ENCODE peak calls at places on chromosomes 12 and 14, in ten cellular contexts. One of them, this sample, is unnamed.
A peak's percentile ranks its signal among the peaks of the same experiment; 100 is the strongest.

GRCh38 chr14:96267916-96268315 is 11.9 kb downstream of the BDKRB1 start:
- DNase-seq in stimulated activated CD4-positive, alpha-beta T cell treated with anti-CD3 and anti-CD28 coated beads, Interleukin-2, amount 100 ng/mL, for 48 hours: no peak
- DNase-seq in HFF-Myc: no peak
- DNase-seq in natural killer cell: no peak
- DNase-seq in choroid plexus epithelial cell: no peak
- DNase-seq in activated T-cell treated with anti-CD3 and anti-CD28 coated beads, Interleukin-2, amount 50 U/mL, for 1 hour: no peak
- DNase-seq in astrocyte of the hippocampus: no peak
- DNase-seq in upper lobe of left lung: no peak
- DNase-seq in iPS-NIHi11: no peak
- DNase-seq in T-helper 9 cell: no peak
- DNase-seq in this sample: no peak

GRCh38 chr12:56261503-56262230 is 3.5 kb upstream of the ANKRD52 start:
- DNase-seq in stimulated activated CD4-positive, alpha-beta T cell treated with anti-CD3 and anti-CD28 coated beads, Interleukin-2, amount 100 ng/mL, for 48 hours: no peak
- DNase-seq in HFF-Myc: peak; percentile 66
- DNase-seq in natural killer cell: no peak
- DNase-seq in choroid plexus epithelial cell: peak; percentile 67
- DNase-seq in activated T-cell treated with anti-CD3 and anti-CD28 coated beads, Interleukin-2, amount 50 U/mL, for 1 hour: no peak
- DNase-seq in astrocyte of the hippocampus: peak; percentile 29
- DNase-seq in upper lobe of left lung: no peak
- DNase-seq in iPS-NIHi11: no peak
- DNase-seq in T-helper 9 cell: no peak
- DNase-seq in this sample: peak; percentile 86

GRCh38 chr14:30991408-30991807 is 34.0 kb upstream of the AP4S1 start:
- DNase-seq in stimulated activated CD4-positive, alpha-beta T cell treated with anti-CD3 and anti-CD28 coated beads, Interleukin-2, amount 100 ng/mL, for 48 hours: no peak
- DNase-seq in HFF-Myc: no peak
- DNase-seq in natural killer cell: no peak
- DNase-seq in choroid plexus epithelial cell: no peak
- DNase-seq in activated T-cell treated with anti-CD3 and anti-CD28 coated beads, Interleukin-2, amount 50 U/mL, for 1 hour: no peak
- DNase-seq in astrocyte of the hippocampus: no peak
- DNase-seq in upper lobe of left lung: no peak
- DNase-seq in iPS-NIHi11: no peak
- DNase-seq in T-helper 9 cell: no peak
- DNase-seq in this sample: no peak

GRCh38 chr14:71595441-71595840 is 336.8 kb upstream of the RGS6 start:
- DNase-seq in stimulated activated CD4-positive, alpha-beta T cell treated with anti-CD3 and anti-CD28 coated beads, Interleukin-2, amount 100 ng/mL, for 48 hours: no peak
- DNase-seq in HFF-Myc: peak; percentile 52
- DNase-seq in natural killer cell: no peak
- DNase-seq in choroid plexus epithelial cell: no peak
- DNase-seq in activated T-cell treated with anti-CD3 and anti-CD28 coated beads, Interleukin-2, amount 50 U/mL, for 1 hour: no peak
- DNase-seq in astrocyte of the hippocampus: no peak
- DNase-seq in upper lobe of left lung: no peak
- DNase-seq in iPS-NIHi11: no peak
- DNase-seq in T-helper 9 cell: no peak
- DNase-seq in this sample: no peak

GRCh38 chr12:71392521-71393145 is 47.0 kb upstream of the LGR5 start:
- DNase-seq in stimulated activated CD4-positive, alpha-beta T cell treated with anti-CD3 and anti-CD28 coated beads, Interleukin-2, amount 100 ng/mL, for 48 hours: no peak
- DNase-seq in HFF-Myc: peak; percentile 42
- DNase-seq in natural killer cell: no peak
- DNase-seq in choroid plexus epithelial cell: peak; percentile 93
- DNase-seq in activated T-cell treated with anti-CD3 and anti-CD28 coated beads, Interleukin-2, amount 50 U/mL, for 1 hour: no peak
- DNase-seq in astrocyte of the hippocampus: peak; percentile 73
- DNase-seq in upper lobe of left lung: no peak
- DNase-seq in iPS-NIHi11: peak; percentile 79
- DNase-seq in T-helper 9 cell: no peak
- DNase-seq in this sample: peak; percentile 36

GRCh38 chr12:116818341-116818856 is 62.8 kb downstream of the HRK start:
- DNase-seq in stimulated activated CD4-positive, alpha-beta T cell treated with anti-CD3 and anti-CD28 coated beads, Interleukin-2, amount 100 ng/mL, for 48 hours: no peak
- DNase-seq in HFF-Myc: no peak
- DNase-seq in natural killer cell: no peak
- DNase-seq in choroid plexus epithelial cell: peak; percentile 12
- DNase-seq in activated T-cell treated with anti-CD3 and anti-CD28 coated beads, Interleukin-2, amount 50 U/mL, for 1 hour: peak; percentile 33
- DNase-seq in astrocyte of the hippocampus: peak; percentile 23
- DNase-seq in upper lobe of left lung: peak; percentile 43
- DNase-seq in iPS-NIHi11: no peak
- DNase-seq in T-helper 9 cell: no peak
- DNase-seq in this sample: no peak

GRCh38 chr12:131487379-131488129 is 223.3 kb upstream of the SFSWAP start:
- DNase-seq in stimulated activated CD4-positive, alpha-beta T cell treated with anti-CD3 and anti-CD28 coated beads, Interleukin-2, amount 100 ng/mL, for 48 hours: no peak
- DNase-seq in HFF-Myc: no peak
- DNase-seq in natural killer cell: no peak
- DNase-seq in choroid plexus epithelial cell: no peak
- DNase-seq in activated T-cell treated with anti-CD3 and anti-CD28 coated beads, Interleukin-2, amount 50 U/mL, for 1 hour: no peak
- DNase-seq in astrocyte of the hippocampus: peak; percentile 62
- DNase-seq in upper lobe of left lung: peak; percentile 77
- DNase-seq in iPS-NIHi11: no peak
- DNase-seq in T-helper 9 cell: no peak
- DNase-seq in this sample: peak; percentile 31

GRCh38 chr14:93736378-93737014 is 51.8 kb downstream of the PRIMA1 start:
- DNase-seq in stimulated activated CD4-positive, alpha-beta T cell treated with anti-CD3 and anti-CD28 coated beads, Interleukin-2, amount 100 ng/mL, for 48 hours: no peak
- DNase-seq in HFF-Myc: no peak
- DNase-seq in natural killer cell: no peak
- DNase-seq in choroid plexus epithelial cell: no peak
- DNase-seq in activated T-cell treated with anti-CD3 and anti-CD28 coated beads, Interleukin-2, amount 50 U/mL, for 1 hour: no peak
- DNase-seq in astrocyte of the hippocampus: no peak
- DNase-seq in upper lobe of left lung: no peak
- DNase-seq in iPS-NIHi11: peak; percentile 73
- DNase-seq in T-helper 9 cell: no peak
- DNase-seq in this sample: no peak

GRCh38 chr12:14774944-14775651 is 28.2 kb downstream of the WBP11 start:
- DNase-seq in stimulated activated CD4-positive, alpha-beta T cell treated with anti-CD3 and anti-CD28 coated beads, Interleukin-2, amount 100 ng/mL, for 48 hours: no peak
- DNase-seq in HFF-Myc: no peak
- DNase-seq in natural killer cell: peak; percentile 37
- DNase-seq in choroid plexus epithelial cell: peak; percentile 65
- DNase-seq in activated T-cell treated with anti-CD3 and anti-CD28 coated beads, Interleukin-2, amount 50 U/mL, for 1 hour: peak; percentile 50
- DNase-seq in astrocyte of the hippocampus: peak; percentile 47
- DNase-seq in upper lobe of left lung: peak; percentile 41
- DNase-seq in iPS-NIHi11: peak; percentile 34
- DNase-seq in T-helper 9 cell: peak; percentile 10
- DNase-seq in this sample: no peak

GRCh38 chr14:65019944-65020566 is 33.4 kb downstream of the FNTB start:
- DNase-seq in stimulated activated CD4-positive, alpha-beta T cell treated with anti-CD3 and anti-CD28 coated beads, Interleukin-2, amount 100 ng/mL, for 48 hours: no peak
- DNase-seq in HFF-Myc: peak; percentile 30
- DNase-seq in natural killer cell: no peak
- DNase-seq in choroid plexus epithelial cell: peak; percentile 91
- DNase-seq in activated T-cell treated with anti-CD3 and anti-CD28 coated beads, Interleukin-2, amount 50 U/mL, for 1 hour: no peak
- DNase-seq in astrocyte of the hippocampus: peak; percentile 84
- DNase-seq in upper lobe of left lung: no peak
- DNase-seq in iPS-NIHi11: peak; percentile 52
- DNase-seq in T-helper 9 cell: no peak
- DNase-seq in this sample: peak; percentile 33

GRCh38 chr12:87924149-87924548 is 105.1 kb downstream of the C12orf50 start:
- DNase-seq in stimulated activated CD4-positive, alpha-beta T cell treated with anti-CD3 and anti-CD28 coated beads, Interleukin-2, amount 100 ng/mL, for 48 hours: no peak
- DNase-seq in HFF-Myc: no peak
- DNase-seq in natural killer cell: no peak
- DNase-seq in choroid plexus epithelial cell: peak; percentile 22
- DNase-seq in activated T-cell treated with anti-CD3 and anti-CD28 coated beads, Interleukin-2, amount 50 U/mL, for 1 hour: no peak
- DNase-seq in astrocyte of the hippocampus: peak; percentile 11
- DNase-seq in upper lobe of left lung: no peak
- DNase-seq in iPS-NIHi11: no peak
- DNase-seq in T-helper 9 cell: no peak
- DNase-seq in this sample: no peak

GRCh38 chr12:91920276-91920675 is 225.4 kb downstream of the BTG1 start:
- DNase-seq in stimulated activated CD4-positive, alpha-beta T cell treated with anti-CD3 and anti-CD28 coated beads, Interleukin-2, amount 100 ng/mL, for 48 hours: no peak
- DNase-seq in HFF-Myc: no peak
- DNase-seq in natural killer cell: no peak
- DNase-seq in choroid plexus epithelial cell: peak; percentile 56
- DNase-seq in activated T-cell treated with anti-CD3 and anti-CD28 coated beads, Interleukin-2, amount 50 U/mL, for 1 hour: no peak
- DNase-seq in astrocyte of the hippocampus: no peak
- DNase-seq in upper lobe of left lung: no peak
- DNase-seq in iPS-NIHi11: no peak
- DNase-seq in T-helper 9 cell: no peak
- DNase-seq in this sample: no peak

GRCh38 chr12:122825773-122826724 is 9.2 kb upstream of the HIP1R start:
- DNase-seq in stimulated activated CD4-positive, alpha-beta T cell treated with anti-CD3 and anti-CD28 coated beads, Interleukin-2, amount 100 ng/mL, for 48 hours: no peak
- DNase-seq in HFF-Myc: no peak
- DNase-seq in natural killer cell: no peak
- DNase-seq in choroid plexus epithelial cell: no peak
- DNase-seq in activated T-cell treated with anti-CD3 and anti-CD28 coated beads, Interleukin-2, amount 50 U/mL, for 1 hour: no peak
- DNase-seq in astrocyte of the hippocampus: peak; percentile 30
- DNase-seq in upper lobe of left lung: no peak
- DNase-seq in iPS-NIHi11: no peak
- DNase-seq in T-helper 9 cell: no peak
- DNase-seq in this sample: no peak

GRCh38 chr14:49879683-49880204 is 13.1 kb upstream of the ARF6 start:
- DNase-seq in stimulated activated CD4-positive, alpha-beta T cell treated with anti-CD3 and anti-CD28 coated beads, Interleukin-2, amount 100 ng/mL, for 48 hours: peak; percentile 45
- DNase-seq in HFF-Myc: no peak
- DNase-seq in natural killer cell: no peak
- DNase-seq in choroid plexus epithelial cell: peak; percentile 73
- DNase-seq in activated T-cell treated with anti-CD3 and anti-CD28 coated beads, Interleukin-2, amount 50 U/mL, for 1 hour: peak; percentile 51
- DNase-seq in astrocyte of the hippocampus: peak; percentile 55
- DNase-seq in upper lobe of left lung: peak; percentile 69
- DNase-seq in iPS-NIHi11: peak; percentile 65
- DNase-seq in T-helper 9 cell: peak; percentile 33
- DNase-seq in this sample: peak; percentile 24

GRCh38 chr12:49689785-49690184 is 17.4 kb downstream of the FMNL3 start:
- DNase-seq in stimulated activated CD4-positive, alpha-beta T cell treated with anti-CD3 and anti-CD28 coated beads, Interleukin-2, amount 100 ng/mL, for 48 hours: no peak
- DNase-seq in HFF-Myc: no peak
- DNase-seq in natural killer cell: no peak
- DNase-seq in choroid plexus epithelial cell: no peak
- DNase-seq in activated T-cell treated with anti-CD3 and anti-CD28 coated beads, Interleukin-2, amount 50 U/mL, for 1 hour: no peak
- DNase-seq in astrocyte of the hippocampus: no peak
- DNase-seq in upper lobe of left lung: no peak
- DNase-seq in iPS-NIHi11: no peak
- DNase-seq in T-helper 9 cell: no peak
- DNase-seq in this sample: no peak

GRCh38 chr12:51275088-51275487 is 4.9 kb upstream of the SMAGP start:
- DNase-seq in stimulated activated CD4-positive, alpha-beta T cell treated with anti-CD3 and anti-CD28 coated beads, Interleukin-2, amount 100 ng/mL, for 48 hours: no peak
- DNase-seq in HFF-Myc: no peak
- DNase-seq in natural killer cell: no peak
- DNase-seq in choroid plexus epithelial cell: no peak
- DNase-seq in activated T-cell treated with anti-CD3 and anti-CD28 coated beads, Interleukin-2, amount 50 U/mL, for 1 hour: no peak
- DNase-seq in astrocyte of the hippocampus: no peak
- DNase-seq in upper lobe of left lung: no peak
- DNase-seq in iPS-NIHi11: no peak
- DNase-seq in T-helper 9 cell: no peak
- DNase-seq in this sample: no peak

GRCh38 chr14:75578099-75578785 is at the start of gene FLVCR2:
- DNase-seq in stimulated activated CD4-positive, alpha-beta T cell treated with anti-CD3 and anti-CD28 coated beads, Interleukin-2, amount 100 ng/mL, for 48 hours: peak; percentile 47
- DNase-seq in HFF-Myc: no peak
- DNase-seq in natural killer cell: peak; percentile 33
- DNase-seq in choroid plexus epithelial cell: peak; percentile 87
- DNase-seq in activated T-cell treated with anti-CD3 and anti-CD28 coated beads, Interleukin-2, amount 50 U/mL, for 1 hour: peak; percentile 64
- DNase-seq in astrocyte of the hippocampus: peak; percentile 79
- DNase-seq in upper lobe of left lung: peak; percentile 90
- DNase-seq in iPS-NIHi11: peak; percentile 92
- DNase-seq in T-helper 9 cell: peak; percentile 56
- DNase-seq in this sample: peak; percentile 59

GRCh38 chr14:66405158-66405557 is 81.0 kb upstream of the CCDC196 start:
- DNase-seq in stimulated activated CD4-positive, alpha-beta T cell treated with anti-CD3 and anti-CD28 coated beads, Interleukin-2, amount 100 ng/mL, for 48 hours: no peak
- DNase-seq in HFF-Myc: no peak
- DNase-seq in natural killer cell: no peak
- DNase-seq in choroid plexus epithelial cell: peak; percentile 59
- DNase-seq in activated T-cell treated with anti-CD3 and anti-CD28 coated beads, Interleukin-2, amount 50 U/mL, for 1 hour: no peak
- DNase-seq in astrocyte of the hippocampus: peak; percentile 62
- DNase-seq in upper lobe of left lung: no peak
- DNase-seq in iPS-NIHi11: peak; percentile 42
- DNase-seq in T-helper 9 cell: no peak
- DNase-seq in this sample: no peak

GRCh38 chr12:130572553-130572952 is 143.5 kb downstream of the RIMBP2 start:
- DNase-seq in stimulated activated CD4-positive, alpha-beta T cell treated with anti-CD3 and anti-CD28 coated beads, Interleukin-2, amount 100 ng/mL, for 48 hours: no peak
- DNase-seq in HFF-Myc: no peak
- DNase-seq in natural killer cell: no peak
- DNase-seq in choroid plexus epithelial cell: no peak
- DNase-seq in activated T-cell treated with anti-CD3 and anti-CD28 coated beads, Interleukin-2, amount 50 U/mL, for 1 hour: no peak
- DNase-seq in astrocyte of the hippocampus: no peak
- DNase-seq in upper lobe of left lung: no peak
- DNase-seq in iPS-NIHi11: no peak
- DNase-seq in T-helper 9 cell: no peak
- DNase-seq in this sample: no peak

GRCh38 chr14:26233126-26233525 is 364.7 kb downstream of the NOVA1 start:
- DNase-seq in stimulated activated CD4-positive, alpha-beta T cell treated with anti-CD3 and anti-CD28 coated beads, Interleukin-2, amount 100 ng/mL, for 48 hours: no peak
- DNase-seq in HFF-Myc: no peak
- DNase-seq in natural killer cell: no peak
- DNase-seq in choroid plexus epithelial cell: no peak
- DNase-seq in activated T-cell treated with anti-CD3 and anti-CD28 coated beads, Interleukin-2, amount 50 U/mL, for 1 hour: no peak
- DNase-seq in astrocyte of the hippocampus: no peak
- DNase-seq in upper lobe of left lung: no peak
- DNase-seq in iPS-NIHi11: no peak
- DNase-seq in T-helper 9 cell: no peak
- DNase-seq in this sample: no peak

GRCh38 chr12:118307069-118307954 is 65.4 kb downstream of the TAOK3 start:
- DNase-seq in stimulated activated CD4-positive, alpha-beta T cell treated with anti-CD3 and anti-CD28 coated beads, Interleukin-2, amount 100 ng/mL, for 48 hours: peak; percentile 45
- DNase-seq in HFF-Myc: peak; percentile 70
- DNase-seq in natural killer cell: no peak
- DNase-seq in choroid plexus epithelial cell: peak; percentile 93
- DNase-seq in activated T-cell treated with anti-CD3 and anti-CD28 coated beads, Interleukin-2, amount 50 U/mL, for 1 hour: no peak
- DNase-seq in astrocyte of the hippocampus: peak; percentile 81
- DNase-seq in upper lobe of left lung: peak; percentile 36
- DNase-seq in iPS-NIHi11: no peak
- DNase-seq in T-helper 9 cell: no peak
- DNase-seq in this sample: peak; percentile 20

GRCh38 chr14:76662580-76662979 is 98.7 kb upstream of the VASH1 start:
- DNase-seq in stimulated activated CD4-positive, alpha-beta T cell treated with anti-CD3 and anti-CD28 coated beads, Interleukin-2, amount 100 ng/mL, for 48 hours: no peak
- DNase-seq in HFF-Myc: no peak
- DNase-seq in natural killer cell: no peak
- DNase-seq in choroid plexus epithelial cell: no peak
- DNase-seq in activated T-cell treated with anti-CD3 and anti-CD28 coated beads, Interleukin-2, amount 50 U/mL, for 1 hour: no peak
- DNase-seq in astrocyte of the hippocampus: no peak
- DNase-seq in upper lobe of left lung: no peak
- DNase-seq in iPS-NIHi11: no peak
- DNase-seq in T-helper 9 cell: no peak
- DNase-seq in this sample: no peak

GRCh38 chr12:91272456-91273063 is 89.9 kb upstream of the DCN start:
- DNase-seq in stimulated activated CD4-positive, alpha-beta T cell treated with anti-CD3 and anti-CD28 coated beads, Interleukin-2, amount 100 ng/mL, for 48 hours: no peak
- DNase-seq in HFF-Myc: peak; percentile 35
- DNase-seq in natural killer cell: no peak
- DNase-seq in choroid plexus epithelial cell: peak; percentile 96
- DNase-seq in activated T-cell treated with anti-CD3 and anti-CD28 coated beads, Interleukin-2, amount 50 U/mL, for 1 hour: no peak
- DNase-seq in astrocyte of the hippocampus: no peak
- DNase-seq in upper lobe of left lung: peak; percentile 24
- DNase-seq in iPS-NIHi11: peak; percentile 26
- DNase-seq in T-helper 9 cell: no peak
- DNase-seq in this sample: no peak

GRCh38 chr14:56561586-56561985 is 18.0 kb upstream of the TMEM260 start:
- DNase-seq in stimulated activated CD4-positive, alpha-beta T cell treated with anti-CD3 and anti-CD28 coated beads, Interleukin-2, amount 100 ng/mL, for 48 hours: no peak
- DNase-seq in HFF-Myc: peak; percentile 9
- DNase-seq in natural killer cell: no peak
- DNase-seq in choroid plexus epithelial cell: no peak
- DNase-seq in activated T-cell treated with anti-CD3 and anti-CD28 coated beads, Interleukin-2, amount 50 U/mL, for 1 hour: no peak
- DNase-seq in astrocyte of the hippocampus: no peak
- DNase-seq in upper lobe of left lung: no peak
- DNase-seq in iPS-NIHi11: no peak
- DNase-seq in T-helper 9 cell: no peak
- DNase-seq in this sample: no peak

GRCh38 chr12:64608901-64609542 is 1.3 kb upstream of the RASSF3 start:
- DNase-seq in stimulated activated CD4-positive, alpha-beta T cell treated with anti-CD3 and anti-CD28 coated beads, Interleukin-2, amount 100 ng/mL, for 48 hours: peak; percentile 18
- DNase-seq in HFF-Myc: no peak
- DNase-seq in natural killer cell: peak; percentile 29
- DNase-seq in choroid plexus epithelial cell: peak; percentile 60
- DNase-seq in activated T-cell treated with anti-CD3 and anti-CD28 coated beads, Interleukin-2, amount 50 U/mL, for 1 hour: peak; percentile 61
- DNase-seq in astrocyte of the hippocampus: peak; percentile 45
- DNase-seq in upper lobe of left lung: peak; percentile 47
- DNase-seq in iPS-NIHi11: peak; percentile 67
- DNase-seq in T-helper 9 cell: peak; percentile 27
- DNase-seq in this sample: peak; percentile 79